ENCODE peak calls at places on chromosomes 16 and 17, in nine cellular contexts. B is stimulated activated CD8-positive, alpha-beta memory T cell treated with anti-CD3 and anti-CD28 coated beads, Interleukin-15, amount 100 ng/mL, for 24 hours; U is lower lobe of right lung; H is activated naive CD4-positive, alpha-beta T cell; F is A172; E is neural crest cell; Z is cardiac muscle cell; J is activated gamma-delta T cell treated with Interleukin-2 at 50 U/mL for 16 hours; I is AG10803. D is an unnamed sample.

GRCh38 chr17:43644081-43644480 is 17.6 kb downstream of the MEOX1 start:
- DNase-seq in B (no peak), U (no peak), H (no peak), F (no peak), E (no peak), Z (peak), J (no peak), I (no peak), D (no peak)

GRCh38 chr17:50953831-50954601 is 87.9 kb upstream of the TOB1 start:
- DNase-seq in B (no peak), U (peak), H (no peak), F (peak), E (no peak), Z (no peak), J (no peak), I (peak), D (peak)

GRCh38 chr17:76569607-76570279 is 15.9 kb downstream of the ST6GALNAC2 start:
- DNase-seq in B (no peak), U (no peak), H (no peak), F (peak), E (no peak), Z (no peak), J (no peak), I (no peak), D (peak)

GRCh38 chr17:19303367-19303776 is 59.2 kb downstream of the B9D1 start:
- DNase-seq in B (no peak), U (no peak), H (no peak), F (no peak), E (no peak), Z (no peak), J (no peak), I (no peak), D (no peak)

GRCh38 chr17:78838574-78839005 is 2.0 kb downstream of the USP36 start:
- DNase-seq in B (no peak), U (peak), H (no peak), F (no peak), E (no peak), Z (no peak), J (no peak), I (no peak), D (no peak)

GRCh38 chr16:10514369-10515055 is 65.9 kb downstream of the EMP2 start:
- DNase-seq in B (no peak), U (no peak), H (no peak), F (peak), E (peak), Z (peak), J (peak), I (peak), D (peak)

GRCh38 chr17:66667491-66668030 is 167.4 kb upstream of the CACNG5 start:
- DNase-seq in B (peak), U (no peak), H (no peak), F (no peak), E (no peak), Z (no peak), J (peak), I (no peak), D (no peak)

GRCh38 chr17:1774390-1775176 is 12.7 kb downstream of the SERPINF1 start:
- DNase-seq in B (no peak), U (no peak), H (no peak), F (no peak), E (no peak), Z (no peak), J (no peak), I (no peak), D (no peak)

GRCh38 chr16:75593825-75594820 is 27.9 kb downstream of the GABARAPL2 start:
- DNase-seq in B (no peak), U (no peak), H (no peak), F (peak), E (no peak), Z (no peak), J (no peak), I (peak), D (no peak)

GRCh38 chr16:4693956-4694663 is 748 bp downstream of the NUDT16L1 start:
- DNase-seq in B (no peak), U (peak), H (no peak), F (peak), E (no peak), Z (peak), J (peak), I (peak), D (peak)

GRCh38 chr17:78239489-78239931 is 8.1 kb downstream of the TMEM235 start:
- DNase-seq in B (no peak), U (no peak), H (no peak), F (no peak), E (no peak), Z (no peak), J (no peak), I (no peak), D (no peak)

GRCh38 chr16:63943568-63943967 is 1178.3 kb downstream of the CDH11 start:
- DNase-seq in B (no peak), U (no peak), H (no peak), F (no peak), E (no peak), Z (no peak), J (no peak), I (no peak), D (no peak)

GRCh38 chr17:81556175-81556691 is 4.1 kb upstream of the FAAP100 start:
- DNase-seq in B (no peak), U (no peak), H (no peak), F (peak), E (no peak), Z (peak), J (no peak), I (peak), D (no peak)

GRCh38 chr16:67384778-67385510 is 8.4 kb downstream of the TPPP3 start:
- DNase-seq in B (no peak), U (no peak), H (no peak), F (no peak), E (no peak), Z (no peak), J (no peak), I (no peak), D (no peak)

GRCh38 chr16:87240211-87241134 is 76.7 kb downstream of the C16orf95 start:
- DNase-seq in B (no peak), U (no peak), H (no peak), F (no peak), E (no peak), Z (no peak), J (no peak), I (peak), D (no peak)

D was measured in WERI-Rb-1.